ENCODE peak calls at places on chromosomes 2 and 18, in four cellular contexts. E is tibial nerve, Q is colonic mucosa, R is fibroblast of the aortic adventitia. N is an unnamed sample.

GRCh38 chr2:75552222-75552621 is 8.5 kb downstream of the EVA1A start:
- DNase-seq in Q (no peak), E (no peak), R (no peak), N (no peak)

GRCh38 chr2:47058061-47058931 is 96.8 kb downstream of the STPG4 start:
- DNase-seq in E (no peak), Q (no peak), R (peak; percentile 88), N (no peak)

GRCh38 chr18:8386981-8387380 is 222.3 kb upstream of the RAB12 start:
- DNase-seq in R (no peak), E (no peak), Q (no peak), N (no peak)

GRCh38 chr2:155727097-155727906 is 605.2 kb downstream of the NR4A2 start:
- DNase-seq in Q (no peak), R (no peak), E (no peak), N (no peak)

GRCh38 chr2:118905206-118905605 is 36.8 kb upstream of the MARCO start:
- DNase-seq in E (no peak), R (no peak), Q (no peak), N (no peak)

GRCh38 chr2:235649418-235649817 is 155.6 kb downstream of the AGAP1 start:
- DNase-seq in R (no peak), E (no peak), Q (no peak), N (no peak)

GRCh38 chr2:68832161-68832869 is 38.9 kb downstream of the BMP10 start:
- DNase-seq in E (no peak), R (peak; percentile 26), Q (peak; percentile 44), N (no peak)

GRCh38 chr2:221705478-221705877 is 133.4 kb upstream of the EPHA4 start:
- DNase-seq in Q (no peak), R (no peak), E (no peak), N (no peak)

GRCh38 chr2:132550285-132550684 is 119.7 kb downstream of the LYPD1 start:
- DNase-seq in R (peak; percentile 14), E (no peak), Q (no peak), N (no peak)

GRCh38 chr2:178266445-178266844 is 72.1 kb downstream of the OSBPL6 start:
- DNase-seq in R (no peak), Q (no peak), E (no peak), N (no peak)

GRCh38 chr2:222052934-222053367 is 245.8 kb downstream of the PAX3 start:
- DNase-seq in R (no peak), E (no peak), Q (peak; percentile 33), N (no peak)

GRCh38 chr2:71385008-71385407 is 53.4 kb downstream of the ZNF638 start:
- DNase-seq in E (no peak), Q (no peak), R (peak; percentile 81), N (peak; percentile 26)

GRCh38 chr2:219057709-219058540 is 2.8 kb downstream of the IHH start:
- DNase-seq in R (peak; percentile 60), E (peak; percentile 43), Q (peak; percentile 83), N (no peak)

GRCh38 chr2:237289134-237289533 is 124.8 kb downstream of the COL6A3 start:
- DNase-seq in E (no peak), Q (no peak), R (no peak), N (no peak)

GRCh38 chr2:206211657-206212255 is 52.1 kb downstream of the EEF1B2 start:
- DNase-seq in R (peak; percentile 86), E (no peak), Q (no peak), N (no peak)

GRCh38 chr18:76979906-76980305 is 152.7 kb downstream of the MBP start:
- DNase-seq in E (no peak), R (no peak), Q (peak; percentile 14), N (no peak)

GRCh38 chr2:191008286-191008685 is 5.7 kb downstream of the STAT1 start:
- DNase-seq in Q (no peak), E (no peak), R (no peak), N (no peak)

GRCh38 chr2:236665130-236665529 is 95.5 kb downstream of the ACKR3 start:
- DNase-seq in R (no peak), E (no peak), Q (no peak), N (no peak)

GRCh38 chr2:160372585-160372984 is 121.0 kb downstream of the RBMS1 start:
- DNase-seq in R (peak; percentile 82), E (no peak), Q (no peak), N (peak; percentile 76)

GRCh38 chr2:199659207-199659606 is 191.8 kb downstream of the FTCDNL1 start:
- DNase-seq in E (no peak), Q (peak; percentile 25), R (peak; percentile 9), N (no peak)

GRCh38 chr2:168796583-168797285 is 5.7 kb upstream of the NOSTRIN start:
- DNase-seq in E (no peak), R (no peak), Q (no peak), N (no peak)

GRCh38 chr2:126616606-126617069 is 39.3 kb upstream of the GYPC start:
- DNase-seq in E (no peak), Q (no peak), R (no peak), N (no peak)

GRCh38 chr18:11868230-11868629 is 17.0 kb downstream of the CHMP1B start:
- DNase-seq in E (no peak), Q (no peak), R (no peak), N (no peak)

GRCh38 chr2:40201425-40201824 is 250.5 kb downstream of the SLC8A1 start:
- DNase-seq in Q (no peak), E (no peak), R (peak; percentile 30), N (no peak)

GRCh38 chr2:240832205-240832727 is 12.2 kb upstream of the KIF1A start:
- DNase-seq in R (peak; percentile 84), Q (peak; percentile 95), E (peak; percentile 73), N (peak; percentile 24)

GRCh38 chr2:240234503-240234951 is 94.1 kb upstream of the OTOS start:
- DNase-seq in E (no peak), Q (peak; percentile 11), R (no peak), N (no peak)

GRCh38 chr2:163658556-163658955 is 77.3 kb downstream of the FIGN start:
- DNase-seq in R (peak; percentile 40), Q (no peak), E (no peak), N (no peak)

GRCh38 chr2:24083567-24084385 is 858 bp downstream of the TP53I3 start:
- DNase-seq in E (no peak), Q (peak; percentile 94), R (peak; percentile 89), N (peak; percentile 57)

GRCh38 chr2:3126171-3126685 is 251.4 kb downstream of the EIPR1 start:
- DNase-seq in E (no peak), R (no peak), Q (no peak), N (no peak)

GRCh38 chr2:40431600-40431955 is 20.3 kb downstream of the SLC8A1 start:
- DNase-seq in E (no peak), R (peak; percentile 85), Q (no peak), N (no peak)

GRCh38 chr18:37124511-37124910 is 295.6 kb downstream of the KIAA1328 start:
- DNase-seq in R (no peak), E (no peak), Q (no peak), N (peak; percentile 47)

GRCh38 chr2:167332358-167332757 is 444.1 kb downstream of the XIRP2 start:
- DNase-seq in R (no peak), E (no peak), Q (peak; percentile 27), N (no peak)

GRCh38 chr2:16746329-16746728 is 80.7 kb upstream of the CYRIA start:
- DNase-seq in R (no peak), E (no peak), Q (no peak), N (no peak)

GRCh38 chr2:231059756-231060155 is 3.1 kb downstream of the PSMD1 start:
- DNase-seq in E (no peak), Q (no peak), R (peak; percentile 40), N (no peak)

GRCh38 chr2:231056453-231057416 is at the start of gene PSMD1:
- DNase-seq in Q (peak; percentile 95), R (peak; percentile 96), E (peak; percentile 81), N (peak; percentile 86)

GRCh38 chr2:231052494-231053451 is 3.9 kb upstream of the PSMD1 start:
- DNase-seq in Q (peak; percentile 89), R (peak; percentile 76), E (peak; percentile 55), N (peak; percentile 58)

GRCh38 chr2:231058761-231059550 is 2.3 kb downstream of the PSMD1 start:
- DNase-seq in E (no peak), Q (no peak), R (no peak), N (no peak)

GRCh38 chr2:231057590-231057989 is 923 bp downstream of the PSMD1 start:
- DNase-seq in E (no peak), Q (no peak), R (peak; percentile 29), N (no peak)
- TF ChIP-seq CTCF in E (no peak), Q (no peak), R (no peak), N (no peak)

GRCh38 chr18:79399275-79400081 is 3.7 kb downstream of the NFATC1 start:
- DNase-seq in R (no peak), E (no peak), Q (no peak), N (no peak)
- H3K4me3 ChIP-seq in R (peak overlapping the region; percentile 58), E (peak overlapping the region; percentile 76), Q (peak overlapping the region; percentile 50), N (peak overlapping the region; percentile 43)

GRCh38 chr2:73386894-73387636 is 1.4 kb downstream of the ALMS1 start:
- DNase-seq in Q (no peak), R (peak; percentile 2), E (no peak), N (no peak)

GRCh38 chr2:73383036-73383435 is 2.6 kb upstream of the ALMS1 start:
- DNase-seq in R (no peak), Q (no peak), E (no peak), N (no peak)

GRCh38 chr2:73386342-73386868 is 769 bp downstream of the ALMS1 start:
- DNase-seq in Q (no peak), R (no peak), E (no peak), N (no peak)

DNA sequence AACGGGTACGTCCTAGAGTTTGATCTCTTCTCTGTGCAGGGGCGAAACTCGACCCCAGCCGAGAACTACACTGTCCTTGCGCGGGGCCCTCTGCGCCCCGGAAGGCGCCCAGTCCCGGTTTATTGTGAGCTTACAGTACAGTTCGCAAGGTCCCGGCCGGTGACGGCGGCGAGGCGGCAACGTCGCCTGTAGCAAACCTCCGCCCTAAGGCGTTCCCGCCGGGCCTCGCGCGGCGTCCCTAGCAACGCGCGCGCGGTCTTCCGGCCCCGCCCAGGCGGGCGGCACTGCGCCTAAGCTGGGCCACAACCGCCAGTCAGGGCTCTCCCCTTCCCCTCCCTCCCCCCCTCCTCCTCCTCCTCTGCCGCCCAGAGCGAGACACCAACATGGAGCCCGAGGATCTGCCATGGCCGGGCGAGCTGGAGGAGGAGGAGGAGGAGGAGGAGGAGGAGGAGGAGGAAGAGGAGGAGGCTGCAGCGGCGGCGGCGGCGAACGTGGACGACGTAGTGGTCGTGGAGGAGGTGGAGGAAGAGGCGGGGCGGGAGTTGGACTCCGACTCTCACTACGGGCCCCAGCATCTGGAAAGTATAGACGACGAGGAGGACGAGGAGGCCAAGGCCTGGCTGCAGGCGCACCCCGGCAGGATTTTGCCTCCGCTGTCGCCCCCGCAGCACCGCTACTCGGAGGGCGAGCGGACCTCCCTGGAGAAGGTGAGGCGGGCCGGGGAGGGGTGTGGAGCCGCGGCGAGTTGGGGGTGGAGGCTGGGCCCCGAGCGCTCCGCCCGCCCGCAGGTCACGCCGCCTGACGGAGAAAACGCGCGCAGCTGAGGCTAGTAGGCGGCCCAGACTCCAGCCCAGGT is at the start of gene ALMS1:
- DNase-seq in R (peak; percentile 84), E (peak; percentile 66), Q (peak; percentile 89), N (peak; percentile 49)
- TF ChIP-seq CTCF in R (peak; percentile 39), E (peak; percentile 16), Q (no peak), N (peak; percentile 33)

DNA sequence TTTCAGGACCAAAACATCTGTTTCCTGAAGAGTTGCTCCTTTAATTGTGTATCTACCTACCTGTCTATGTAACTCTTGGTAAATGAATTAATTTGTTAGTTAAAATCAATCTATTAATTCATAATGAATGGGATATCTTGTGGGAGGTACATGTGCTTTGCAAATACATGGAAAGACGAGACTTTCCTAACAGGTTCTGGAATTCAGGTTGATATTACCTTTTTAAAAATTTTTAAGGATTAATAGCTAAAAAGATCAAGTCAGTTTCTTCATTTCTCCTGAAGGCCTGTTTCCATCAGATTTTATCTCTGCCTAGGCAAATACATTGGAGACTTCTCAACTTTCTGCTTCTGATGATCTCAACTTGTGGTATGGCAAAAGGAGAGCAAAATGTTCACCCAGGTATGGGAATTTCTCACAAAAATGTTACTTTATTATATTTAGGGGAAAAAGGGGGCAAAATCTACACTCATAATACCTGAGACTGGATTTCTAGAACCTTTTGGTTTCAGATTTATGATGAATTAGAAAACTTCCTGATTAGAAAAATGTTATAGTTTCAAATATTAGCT is 7.4 kb downstream of the TFPI start:
- DNase-seq in Q (no peak), E (no peak), R (no peak), N (no peak)
- H3K4me3 ChIP-seq in Q (no peak overlapping the region), E (no peak overlapping the region), R (no peak overlapping the region), N (no peak overlapping the region)

N was measured in astrocyte of the cerebellum.